ENCODE peak calls at places on chromosome 7, in six cellular contexts. One of them, this sample, is unnamed.

GRCh38 chr7:92422926-92423325 is 24.4 kb upstream of the GATAD1 start:
- DNase-seq in neural progenitor cell: no peak
- DNase-seq in OCI-LY7: no peak
- DNase-seq in psoas muscle: no peak
- DNase-seq in A673: no peak
- DNase-seq in kidney epithelial cell: no peak
- DNase-seq in this sample: no peak

GRCh38 chr7:80537091-80537490 is 25.2 kb upstream of the GNAT3 start:
- DNase-seq in kidney epithelial cell: no peak
- DNase-seq in OCI-LY7: no peak
- DNase-seq in A673: no peak
- DNase-seq in neural progenitor cell: no peak
- DNase-seq in psoas muscle: no peak
- DNase-seq in this sample: no peak

GRCh38 chr7:35988105-35988504 is 164.9 kb upstream of the EEPD1 start:
- DNase-seq in kidney epithelial cell: no peak
- DNase-seq in A673: no peak
- DNase-seq in OCI-LY7: no peak
- DNase-seq in neural progenitor cell: no peak
- DNase-seq in psoas muscle: no peak
- DNase-seq in this sample: no peak

GRCh38 chr7:78018541-78019456 is 220.2 kb downstream of the PHTF2 start:
- DNase-seq in OCI-LY7: no peak
- DNase-seq in neural progenitor cell: peak
- DNase-seq in psoas muscle: peak
- DNase-seq in kidney epithelial cell: no peak
- DNase-seq in A673: peak
- DNase-seq in this sample: peak

GRCh38 chr7:2254429-2255144 is 12.6 kb downstream of the NUDT1 start:
- DNase-seq in psoas muscle: no peak
- DNase-seq in A673: no peak
- DNase-seq in neural progenitor cell: no peak
- DNase-seq in OCI-LY7: no peak
- DNase-seq in kidney epithelial cell: no peak
- DNase-seq in this sample: no peak

GRCh38 chr7:33939121-33939520 is 33.8 kb downstream of the BMPER start:
- DNase-seq in psoas muscle: no peak
- DNase-seq in kidney epithelial cell: no peak
- DNase-seq in OCI-LY7: no peak
- DNase-seq in A673: no peak
- DNase-seq in neural progenitor cell: no peak
- DNase-seq in this sample: no peak

GRCh38 chr7:18494821-18495408 is 634 bp upstream of the HDAC9 start:
- DNase-seq in psoas muscle: no peak
- DNase-seq in OCI-LY7: no peak
- DNase-seq in kidney epithelial cell: no peak
- DNase-seq in neural progenitor cell: no peak
- DNase-seq in A673: peak
- DNase-seq in this sample: peak

GRCh38 chr7:100588438-100588837 is 2.3 kb downstream of the FBXO24 start:
- DNase-seq in psoas muscle: no peak
- DNase-seq in A673: no peak
- DNase-seq in kidney epithelial cell: no peak
- DNase-seq in neural progenitor cell: peak
- DNase-seq in OCI-LY7: peak
- DNase-seq in this sample: peak

GRCh38 chr7:120229094-120229493 is 43.9 kb upstream of the KCND2 start:
- DNase-seq in neural progenitor cell: no peak
- DNase-seq in kidney epithelial cell: no peak
- DNase-seq in psoas muscle: no peak
- DNase-seq in OCI-LY7: no peak
- DNase-seq in A673: no peak
- DNase-seq in this sample: no peak

GRCh38 chr7:5143106-5143505 is 46.9 kb upstream of the WIPI2 start:
- DNase-seq in OCI-LY7: no peak
- DNase-seq in psoas muscle: no peak
- DNase-seq in neural progenitor cell: no peak
- DNase-seq in A673: no peak
- DNase-seq in kidney epithelial cell: no peak
- DNase-seq in this sample: no peak

GRCh38 chr7:69770613-69771012 is 172.3 kb downstream of the AUTS2 start:
- DNase-seq in psoas muscle: no peak
- DNase-seq in OCI-LY7: peak
- DNase-seq in neural progenitor cell: no peak
- DNase-seq in kidney epithelial cell: no peak
- DNase-seq in A673: no peak
- DNase-seq in this sample: no peak
- H3K4me3 ChIP-seq in psoas muscle: no peak
- H3K4me3 ChIP-seq in OCI-LY7: peak
- H3K4me3 ChIP-seq in neural progenitor cell: no peak
- H3K4me3 ChIP-seq in kidney epithelial cell: no peak
- H3K4me3 ChIP-seq in A673: no peak
- H3K4me3 ChIP-seq in this sample: no peak

GRCh38 chr7:51589111-51589510 is 272.5 kb upstream of the COBL start:
- DNase-seq in neural progenitor cell: no peak
- DNase-seq in kidney epithelial cell: no peak
- DNase-seq in psoas muscle: no peak
- DNase-seq in OCI-LY7: no peak
- DNase-seq in A673: no peak
- DNase-seq in this sample: no peak
- TF ChIP-seq CTCF in neural progenitor cell: no peak
- TF ChIP-seq CTCF in kidney epithelial cell: no peak
- TF ChIP-seq CTCF in psoas muscle: no peak
- TF ChIP-seq CTCF in OCI-LY7: no peak
- TF ChIP-seq CTCF in A673: no peak
- TF ChIP-seq CTCF in this sample: no peak

GRCh38 chr7:150975536-150976285 is 2.4 kb downstream of the KCNH2 start:
- DNase-seq in kidney epithelial cell: no peak
- DNase-seq in OCI-LY7: peak
- DNase-seq in neural progenitor cell: no peak
- DNase-seq in A673: no peak
- DNase-seq in psoas muscle: no peak
- DNase-seq in this sample: no peak
- H3K4me3 ChIP-seq in kidney epithelial cell: no peak
- H3K4me3 ChIP-seq in OCI-LY7: peak
- H3K4me3 ChIP-seq in neural progenitor cell: peak
- H3K4me3 ChIP-seq in A673: peak
- H3K4me3 ChIP-seq in psoas muscle: no peak
- H3K4me3 ChIP-seq in this sample: no peak

GRCh38 chr7:111855842-111856227 is 293.5 kb upstream of the IMMP2L start:
- DNase-seq in neural progenitor cell: peak
- DNase-seq in kidney epithelial cell: no peak
- DNase-seq in A673: peak
- DNase-seq in psoas muscle: no peak
- DNase-seq in OCI-LY7: no peak
- DNase-seq in this sample: peak

GRCh38 chr7:111852081-111852480 is 289.8 kb upstream of the IMMP2L start:
- DNase-seq in kidney epithelial cell: no peak
- DNase-seq in psoas muscle: no peak
- DNase-seq in A673: no peak
- DNase-seq in neural progenitor cell: no peak
- DNase-seq in OCI-LY7: no peak
- DNase-seq in this sample: no peak

GRCh38 chr7:111855161-111855841 is 293.0 kb upstream of the IMMP2L start:
- DNase-seq in kidney epithelial cell: peak
- DNase-seq in neural progenitor cell: peak
- DNase-seq in OCI-LY7: peak
- DNase-seq in A673: peak
- DNase-seq in psoas muscle: no peak
- DNase-seq in this sample: peak

GRCh38 chr7:111858331-111858730 is 296.0 kb upstream of the IMMP2L start:
- DNase-seq in OCI-LY7: no peak
- DNase-seq in kidney epithelial cell: no peak
- DNase-seq in psoas muscle: no peak
- DNase-seq in A673: no peak
- DNase-seq in neural progenitor cell: no peak
- DNase-seq in this sample: no peak

DNA sequence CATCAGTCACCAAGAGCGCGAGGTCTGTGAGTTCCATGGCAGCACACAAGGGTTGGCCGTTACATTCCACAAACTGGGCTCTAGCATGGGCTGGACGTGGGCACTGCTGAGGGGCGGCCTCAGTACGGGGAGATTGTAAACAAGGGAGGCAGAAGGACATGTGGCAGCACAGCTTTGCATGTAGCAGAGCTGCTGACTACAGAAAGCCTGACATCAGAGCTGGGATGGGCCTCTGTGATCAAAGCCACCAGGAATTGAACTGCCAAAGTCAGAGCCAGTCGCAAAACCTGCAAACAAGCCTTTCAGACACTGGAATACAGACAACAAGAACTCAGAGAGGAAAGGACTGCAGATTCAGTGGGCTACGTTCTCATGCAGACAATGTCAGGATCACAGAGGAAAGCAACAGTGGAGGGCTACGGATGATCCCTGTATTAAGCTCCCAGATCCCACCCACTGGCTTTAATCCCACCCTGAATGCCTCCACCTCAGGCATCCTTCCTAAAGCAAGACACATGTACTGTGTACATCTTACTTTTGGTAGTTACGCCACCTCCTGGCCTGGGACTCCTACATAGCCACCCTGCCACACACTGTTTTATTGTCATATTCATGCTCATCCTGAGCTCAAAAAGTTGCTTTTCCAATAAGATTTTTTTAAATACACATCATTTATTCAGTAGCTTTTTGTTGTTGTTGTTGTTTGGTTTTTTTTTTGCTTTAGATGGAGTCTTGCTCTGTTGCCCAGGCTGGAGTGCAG is 291.1 kb upstream of the IMMP2L start:
- DNase-seq in psoas muscle: no peak
- DNase-seq in neural progenitor cell: peak
- DNase-seq in A673: peak
- DNase-seq in kidney epithelial cell: no peak
- DNase-seq in OCI-LY7: no peak
- DNase-seq in this sample: peak
- TF ChIP-seq CTCF in psoas muscle: no peak
- TF ChIP-seq CTCF in neural progenitor cell: peak
- TF ChIP-seq CTCF in A673: peak
- TF ChIP-seq CTCF in kidney epithelial cell: no peak
- TF ChIP-seq CTCF in OCI-LY7: peak
- TF ChIP-seq CTCF in this sample: peak